ENCODE peak calls at places on chromosomes 16 and 17, in four cellular contexts. One of them, this sample, is unnamed.

GRCh38 chr17:8887834-8888703 is 20.6 kb upstream of the PIK3R6 start:
- DNase-seq in ascending aorta: no peak
- DNase-seq in transverse colon: no peak
- DNase-seq in BJ: no peak
- DNase-seq in this sample: no peak

GRCh38 chr17:3911271-3912053 is 4.8 kb downstream of the P2RX1 start:
- DNase-seq in ascending aorta: no peak
- DNase-seq in transverse colon: peak; percentile 72
- DNase-seq in BJ: no peak
- DNase-seq in this sample: peak; percentile 19

GRCh38 chr16:3578121-3578520 is 918 bp upstream of the NLRC3 start:
- DNase-seq in ascending aorta: no peak
- DNase-seq in transverse colon: peak; percentile 14
- DNase-seq in BJ: no peak
- DNase-seq in this sample: no peak

GRCh38 chr16:84960942-84961341 is 50.4 kb downstream of the ZDHHC7 start:
- DNase-seq in ascending aorta: no peak
- DNase-seq in transverse colon: no peak
- DNase-seq in BJ: no peak
- DNase-seq in this sample: no peak

GRCh38 chr16:85354623-85355514 is 242.6 kb upstream of the CIBAR2 start:
- DNase-seq in ascending aorta: no peak
- DNase-seq in transverse colon: no peak
- DNase-seq in BJ: peak; percentile 17
- DNase-seq in this sample: no peak

GRCh38 chr16:67284699-67285646 is 5.6 kb downstream of the PLEKHG4 start:
- DNase-seq in ascending aorta: no peak
- DNase-seq in transverse colon: peak; percentile 49
- DNase-seq in BJ: no peak
- DNase-seq in this sample: peak; percentile 77

GRCh38 chr16:50025544-50025931 is 513 bp downstream of the CNEP1R1 start:
- DNase-seq in ascending aorta: no peak
- DNase-seq in transverse colon: peak; percentile 20
- DNase-seq in BJ: no peak
- DNase-seq in this sample: no peak

GRCh38 chr17:4505187-4505586 is 6.5 kb downstream of the SPNS2 start:
- DNase-seq in ascending aorta: no peak
- DNase-seq in transverse colon: no peak
- DNase-seq in BJ: no peak
- DNase-seq in this sample: no peak

GRCh38 chr16:1647904-1648303 is 30.2 kb upstream of the JPT2 start:
- DNase-seq in ascending aorta: no peak
- DNase-seq in transverse colon: no peak
- DNase-seq in BJ: no peak
- DNase-seq in this sample: no peak

GRCh38 chr17:4899341-4900230 is at the start of gene C17orf107:
- DNase-seq in ascending aorta: peak; percentile 84
- DNase-seq in transverse colon: peak; percentile 90
- DNase-seq in BJ: no peak
- DNase-seq in this sample: no peak

GRCh38 chr17:72998343-72998742 is 94.1 kb downstream of the SLC39A11 start:
- DNase-seq in ascending aorta: no peak
- DNase-seq in transverse colon: no peak
- DNase-seq in BJ: no peak
- DNase-seq in this sample: no peak

GRCh38 chr16:64543401-64543800 is 578.5 kb downstream of the CDH11 start:
- DNase-seq in ascending aorta: no peak
- DNase-seq in transverse colon: no peak
- DNase-seq in BJ: peak; percentile 15
- DNase-seq in this sample: no peak

GRCh38 chr16:67548265-67549126 is 13.8 kb upstream of the CTCF start:
- DNase-seq in ascending aorta: no peak
- DNase-seq in transverse colon: no peak
- DNase-seq in BJ: no peak
- DNase-seq in this sample: no peak

GRCh38 chr16:31200821-31201510 is 1.6 kb downstream of the PYCARD start:
- DNase-seq in ascending aorta: no peak
- DNase-seq in transverse colon: no peak
- DNase-seq in BJ: no peak
- DNase-seq in this sample: no peak

GRCh38 chr16:54945063-54945462 is 14.4 kb downstream of the IRX5 start:
- DNase-seq in ascending aorta: no peak
- DNase-seq in transverse colon: no peak
- DNase-seq in BJ: no peak
- DNase-seq in this sample: no peak

GRCh38 chr17:69448431-69449102 is 34.1 kb downstream of the MAP2K6 start:
- DNase-seq in ascending aorta: no peak
- DNase-seq in transverse colon: peak; percentile 83
- DNase-seq in BJ: no peak
- DNase-seq in this sample: no peak

GRCh38 chr16:75254359-75254837 is 3.0 kb upstream of the BCAR1 start:
- DNase-seq in ascending aorta: no peak
- DNase-seq in transverse colon: peak; percentile 41
- DNase-seq in BJ: no peak
- DNase-seq in this sample: no peak

GRCh38 chr17:77206125-77206523 is 65.4 kb downstream of the SEC14L1 start:
- DNase-seq in ascending aorta: no peak
- DNase-seq in transverse colon: no peak
- DNase-seq in BJ: no peak
- DNase-seq in this sample: no peak

GRCh38 chr16:4052801-4053662 is 63.2 kb downstream of the ADCY9 start:
- DNase-seq in ascending aorta: no peak
- DNase-seq in transverse colon: peak; percentile 69
- DNase-seq in BJ: peak; percentile 64
- DNase-seq in this sample: peak; percentile 98

GRCh38 chr17:66271512-66271911 is 30.9 kb upstream of the PRKCA start:
- DNase-seq in ascending aorta: no peak
- DNase-seq in transverse colon: no peak
- DNase-seq in BJ: no peak
- DNase-seq in this sample: no peak

GRCh38 chr17:49739662-49740271 is 24.2 kb downstream of the FAM117A start:
- DNase-seq in ascending aorta: peak; percentile 61
- DNase-seq in transverse colon: peak; percentile 88
- DNase-seq in BJ: no peak
- DNase-seq in this sample: peak; percentile 91